ENCODE peak calls at places on chromosomes 13 and 19, in nine cellular contexts. T, Z, V, M, U, P, G, R and I are unnamed samples.

GRCh38 chr19:44939668-44940067 is 2.4 kb upstream of the APOC4 start:
- DNase-seq in T (no peak), M (no peak), V (no peak), R (no peak), U (no peak), P (no peak), Z (no peak), G (no peak), I (no peak)

GRCh38 chr19:18636183-18636968 is 452 bp upstream of the KLHL26 start:
- DNase-seq in T (peak; percentile 94), Z (peak; percentile 95), P (peak; percentile 99), R (peak; percentile 97), U (peak; percentile 96), M (peak; percentile 98), G (peak; percentile 98), V (no peak), I (peak; percentile 99)

GRCh38 chr19:33688657-33688992 is 66.9 kb downstream of the CHST8 start:
- DNase-seq in G (no peak), U (no peak), P (no peak), V (no peak), Z (no peak), T (no peak), M (no peak), R (no peak), I (no peak)

GRCh38 chr13:67224148-67224846 is 5.8 kb downstream of the PCDH9 start:
- DNase-seq in Z (peak; percentile 33), G (peak; percentile 83), T (peak; percentile 88), P (peak; percentile 62), V (peak; percentile 39), R (peak; percentile 62), U (peak; percentile 72), M (peak; percentile 78), I (peak; percentile 68)

GRCh38 chr13:111485491-111486250 is 165.2 kb downstream of the TEX29 start:
- DNase-seq in M (no peak), U (no peak), Z (no peak), T (no peak), V (no peak), R (no peak), G (no peak), P (no peak), I (no peak)

GRCh38 chr19:10611907-10612306 is 13.4 kb upstream of the SLC44A2 start:
- DNase-seq in R (no peak), P (no peak), V (no peak), M (no peak), Z (no peak), U (no peak), G (no peak), T (no peak), I (no peak)

GRCh38 chr13:45833663-45834062 is 17.9 kb downstream of the SIAH3 start:
- DNase-seq in Z (no peak), G (no peak), M (no peak), P (no peak), T (no peak), R (peak; percentile 9), V (no peak), U (peak; percentile 76), I (no peak)

GRCh38 chr19:16394681-16395375 is 70.2 kb downstream of the KLF2 start:
- DNase-seq in G (no peak), U (no peak), R (peak; percentile 56), M (no peak), V (no peak), P (no peak), T (no peak), Z (no peak), I (no peak)

GRCh38 chr19:49887653-49888477 is 8.8 kb downstream of the IL4I1 start:
- DNase-seq in T (no peak), V (no peak), M (no peak), P (no peak), Z (no peak), R (no peak), U (no peak), G (no peak), I (peak; percentile 21)

DNA sequence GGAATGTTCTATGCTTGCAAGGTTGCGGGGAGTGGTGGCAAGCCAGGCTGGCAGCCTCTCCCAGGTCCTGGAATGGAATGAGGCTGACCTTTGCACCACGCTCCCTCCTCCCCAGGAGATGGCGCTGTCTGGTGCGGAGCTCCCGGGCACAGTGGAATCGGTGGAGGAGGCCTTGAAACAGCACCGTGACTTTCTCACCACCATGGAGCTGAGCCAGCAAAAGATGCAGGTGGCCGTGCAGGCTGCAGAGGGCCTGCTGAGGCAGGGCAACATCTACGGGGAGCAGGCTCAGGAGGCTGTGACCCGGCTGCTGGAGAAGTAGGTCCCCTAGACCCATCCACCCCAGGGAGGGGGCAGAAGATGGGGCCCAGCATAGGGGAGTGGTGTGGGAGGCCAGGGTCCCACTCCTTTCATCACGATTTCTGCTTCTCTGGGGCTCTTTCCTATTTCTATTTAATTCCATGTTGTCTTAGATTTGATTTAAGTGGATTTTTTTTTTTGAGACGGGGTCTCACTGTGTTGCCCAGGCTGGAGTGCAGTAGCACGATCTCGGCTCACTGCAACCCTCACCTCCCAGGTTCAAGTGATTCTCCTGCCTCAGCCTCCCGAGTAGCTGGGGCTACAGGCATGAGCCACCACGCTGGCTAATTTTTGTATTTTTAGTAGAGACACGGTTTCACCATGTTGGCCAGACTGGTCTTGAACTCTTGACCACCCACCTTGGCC is 53.2 kb upstream of the SHKBP1 start:
- DNase-seq in T (peak; percentile 96), U (peak; percentile 67), R (peak; percentile 47), V (no peak), Z (no peak), G (peak; percentile 93), M (peak; percentile 83), P (peak; percentile 68), I (peak; percentile 87)
- TF ChIP-seq CTCF in T (peak; percentile 92), U (peak; percentile 64), R (peak; percentile 73), V (peak; percentile 72), Z (peak; percentile 34), G (peak; percentile 97), M (peak; percentile 81), P (peak; percentile 27), I (peak; percentile 73)

DNA sequence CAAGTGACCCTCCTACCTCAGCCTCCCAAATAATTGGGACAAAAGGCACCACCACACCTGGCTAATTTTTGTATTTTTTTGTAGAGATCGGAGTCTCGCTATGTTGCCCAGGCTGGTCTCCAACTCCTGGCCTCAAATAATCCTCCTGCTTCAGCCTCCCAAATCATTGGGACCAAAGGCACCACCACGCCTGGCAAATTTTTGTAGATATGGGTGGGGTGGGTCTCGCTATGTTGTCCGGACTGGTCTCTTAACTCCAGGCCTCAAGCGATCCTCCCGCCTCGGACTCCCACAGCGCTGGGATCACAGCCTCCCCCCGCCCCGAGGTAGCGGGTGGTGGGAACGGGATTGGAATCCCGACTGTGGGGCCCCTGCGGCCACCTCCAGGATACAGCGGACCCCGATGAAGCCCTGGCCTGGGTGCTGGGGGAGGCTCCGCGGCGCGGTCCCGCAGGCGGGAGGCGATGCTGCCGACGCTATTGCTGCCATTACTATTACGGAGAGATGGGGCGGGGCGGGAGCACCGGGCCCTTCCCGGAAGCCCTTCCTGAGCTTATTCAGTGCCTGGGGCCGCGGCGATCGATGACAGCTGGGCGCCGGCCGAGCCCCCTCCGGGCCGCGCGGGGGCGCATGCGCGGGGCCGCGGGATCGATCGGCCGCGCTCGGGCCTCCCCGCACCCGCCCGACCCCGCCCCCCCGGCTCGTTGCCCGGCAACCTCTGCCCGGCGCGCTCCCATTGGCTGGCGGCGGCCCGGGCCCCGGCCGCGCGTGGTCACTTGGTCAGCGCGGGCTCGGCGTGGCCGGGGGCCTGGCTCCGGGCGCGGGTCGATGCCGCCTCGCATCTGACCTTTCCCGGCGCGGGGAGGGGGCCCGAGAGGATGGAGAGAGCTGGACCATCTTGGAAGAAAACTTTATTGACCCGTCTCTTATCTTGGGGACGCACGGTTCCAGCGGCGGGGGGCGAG is 27.9 kb upstream of the ONECUT3 start:
- DNase-seq in Z (no peak), P (no peak), M (peak; percentile 94), V (no peak), T (no peak), U (no peak), G (peak; percentile 89), R (peak; percentile 49), I (peak; percentile 90)
- TF ChIP-seq CTCF in Z (no peak), P (no peak), M (no peak), V (no peak), T (peak; percentile 17), U (no peak), G (peak; percentile 22), R (no peak), I (no peak)

GRCh38 chr13:37646531-37646930 is 48.0 kb upstream of the POSTN start:
- DNase-seq in M (no peak), R (no peak), V (no peak), P (no peak), T (no peak), U (no peak), G (no peak), Z (no peak), I (no peak)

GRCh38 chr13:37647038-37647650 is 48.6 kb upstream of the POSTN start:
- DNase-seq in U (no peak), P (no peak), T (no peak), R (no peak), Z (no peak), V (no peak), M (peak; percentile 75), G (peak; percentile 3), I (no peak)

GRCh38 chr13:37648604-37649003 is 50.0 kb upstream of the POSTN start:
- DNase-seq in V (peak; percentile 31), M (no peak), Z (no peak), G (no peak), T (no peak), R (peak; percentile 34), U (no peak), P (no peak), I (no peak)

GRCh38 chr13:37642201-37642600 is 43.6 kb upstream of the POSTN start:
- DNase-seq in R (no peak), V (no peak), P (no peak), T (no peak), Z (no peak), M (no peak), G (no peak), U (no peak), I (no peak)

DNA sequence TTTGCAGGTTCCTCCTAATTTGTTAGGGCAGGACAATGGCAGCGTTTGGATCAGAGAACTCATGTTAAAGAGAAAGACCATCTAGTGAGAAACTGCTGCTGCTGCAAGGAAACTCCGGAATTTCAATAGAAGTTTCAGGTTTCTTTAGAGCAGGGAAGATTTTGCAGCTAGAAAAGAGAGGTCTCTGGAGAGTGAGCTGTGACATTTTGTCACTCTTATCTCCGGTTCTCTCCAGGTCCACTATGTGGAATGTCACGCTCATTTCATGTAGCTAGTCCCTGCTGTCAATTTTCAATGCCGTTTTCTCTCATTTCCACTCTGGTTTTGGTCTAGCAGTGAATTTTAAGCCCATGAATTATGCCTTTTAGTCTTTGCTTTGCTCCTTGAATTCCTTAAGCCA is 46.6 kb upstream of the POSTN start:
- DNase-seq in G (peak; percentile 37), Z (no peak), U (no peak), R (no peak), P (no peak), V (no peak), T (no peak), M (peak; percentile 18), I (no peak)
- TF ChIP-seq CTCF in G (no peak), Z (no peak), U (no peak), R (no peak), P (no peak), V (no peak), T (no peak), M (no peak), I (no peak)

DNA sequence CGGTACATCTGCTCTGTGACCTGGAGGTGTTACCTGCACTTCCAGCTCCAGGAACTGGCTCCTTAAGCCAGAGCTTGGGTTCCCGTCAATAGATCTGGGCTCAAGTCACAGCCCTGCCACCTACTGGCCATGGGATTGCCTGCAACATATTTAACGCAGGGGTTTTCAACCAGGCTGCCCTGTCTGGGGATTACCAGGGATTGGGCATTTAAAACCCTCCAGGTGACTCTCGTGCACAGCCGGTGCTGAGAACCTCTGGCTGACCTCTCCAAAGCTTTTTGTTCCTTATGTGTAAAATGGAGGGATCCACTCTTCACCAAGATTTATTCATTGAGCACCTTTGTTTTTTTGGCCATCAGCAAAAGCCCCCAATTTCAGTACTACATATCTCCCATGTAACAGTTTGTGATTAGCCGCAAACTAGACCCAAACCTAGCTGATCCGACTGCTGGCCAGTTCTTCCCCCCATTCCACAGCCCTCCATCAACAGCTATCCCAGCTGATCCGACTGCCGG is 76.6 kb upstream of the STK24 start:
- DNase-seq in M (peak; percentile 90), Z (peak; percentile 24), V (peak; percentile 59), U (peak; percentile 70), R (peak; percentile 77), G (peak; percentile 95), T (peak; percentile 76), P (peak; percentile 81), I (peak; percentile 82)
- TF ChIP-seq CTCF in M (peak; percentile 97), Z (peak; percentile 88), V (peak; percentile 91), U (peak; percentile 89), R (peak; percentile 96), G (peak; percentile 97), T (peak; percentile 73), P (peak; percentile 81), I (peak; percentile 83)